ENCODE peak calls at places on chromosomes 4 and X, in ten cellular contexts. B, N, R, Z, G, V, X, D, T and P are unnamed samples. For H3K9me3, the result is how much of the 10 kb centered on the place peaks cover.

GRCh38 chrX:54180403-54180802 is 2.7 kb downstream of the FAM120C start:
- DNase-seq in B (no peak), N (no peak), R (no peak), Z (no peak), G (no peak), V (no peak), X (peak), D (no peak), T (no peak), P (no peak)

GRCh38 chr4:77308843-77309242 is 151.8 kb downstream of the CCNG2 start:
- DNase-seq in B (peak), N (peak), R (no peak), Z (no peak), G (no peak), V (no peak), X (peak), D (no peak), T (no peak), P (no peak)

GRCh38 chr4:5821665-5822358 is 71.1 kb downstream of the CRMP1 start:
- DNase-seq in B (no peak), N (peak), R (no peak), Z (no peak), G (no peak), V (no peak), X (no peak), D (peak), T (no peak), P (no peak)

GRCh38 chr4:3648731-3649130 is 116.5 kb upstream of the LRPAP1 start:
- DNase-seq in B (no peak), N (no peak), R (no peak), Z (no peak), G (no peak), V (no peak), X (no peak), D (no peak), T (no peak), P (no peak)

GRCh38 chrX:17403231-17403691 is 28.3 kb downstream of the NHS start:
- DNase-seq in B (no peak), N (no peak), R (no peak), Z (no peak), G (no peak), V (no peak), X (no peak), D (no peak), T (no peak), P (no peak)

GRCh38 chr4:1960170-1960825 is 48.5 kb downstream of the NELFA start:
- DNase-seq in B (no peak), N (no peak), R (no peak), Z (no peak), G (no peak), V (no peak), X (peak), D (no peak), T (no peak), P (no peak)

GRCh38 chr4:121199742-121200561 is 35.8 kb upstream of the TNIP3 start:
- DNase-seq in B (no peak), N (no peak), R (no peak), Z (no peak), G (no peak), V (no peak), X (no peak), D (no peak), T (no peak), P (no peak)

GRCh38 chr4:150117094-150117493 is 38.8 kb downstream of the DCLK2 start:
- DNase-seq in B (no peak), N (no peak), R (no peak), Z (no peak), G (no peak), V (no peak), X (peak), D (no peak), T (no peak), P (no peak)

GRCh38 chrX:129318375-129318774 is 204.9 kb downstream of the SMARCA1 start:
- DNase-seq in B (peak), N (peak), R (no peak), Z (no peak), G (no peak), V (no peak), X (no peak), D (no peak), T (no peak), P (no peak)

GRCh38 chr4:52780206-52780605 is 29.0 kb upstream of the ERVMER34-1 start:
- DNase-seq in B (no peak), N (no peak), R (no peak), Z (no peak), G (no peak), V (no peak), X (peak), D (no peak), T (no peak), P (no peak)

GRCh38 chr4:142697928-142698327 is 148.2 kb downstream of the INPP4B start:
- DNase-seq in B (no peak), N (no peak), R (no peak), Z (no peak), G (no peak), V (no peak), X (no peak), D (no peak), T (no peak), P (no peak)

GRCh38 chrX:71618303-71618721 is at the start of gene CXCR3:
- DNase-seq in B (peak), N (no peak), R (peak), Z (peak), G (no peak), V (no peak), X (peak), D (no peak), T (no peak), P (peak)

GRCh38 chr4:56259595-56259994 is 127.7 kb downstream of the AASDH start:
- DNase-seq in B (no peak), N (no peak), R (no peak), Z (no peak), G (no peak), V (no peak), X (no peak), D (no peak), T (no peak), P (no peak)

GRCh38 chr4:125693233-125693632 is 378.5 kb downstream of the FAT4 start:
- DNase-seq in B (no peak), N (no peak), R (no peak), Z (no peak), G (no peak), V (no peak), X (no peak), D (no peak), T (no peak), P (no peak)

GRCh38 chr4:62023633-62024032 is 823.5 kb downstream of the ADGRL3 start:
- DNase-seq in B (no peak), N (no peak), R (no peak), Z (no peak), G (no peak), V (no peak), X (no peak), D (no peak), T (no peak), P (no peak)

GRCh38 chr4:184356366-184356765 is 118.0 kb downstream of the IRF2 start:
- DNase-seq in B (no peak), N (no peak), R (no peak), Z (no peak), G (no peak), V (no peak), X (no peak), D (peak), T (no peak), P (no peak)

GRCh38 chrX:65985211-65985610 is 54.7 kb downstream of the VSIG4 start:
- DNase-seq in B (no peak), N (no peak), R (no peak), Z (no peak), G (no peak), V (no peak), X (no peak), D (no peak), T (no peak), P (no peak)

GRCh38 chr4:8842614-8843013 is 29.0 kb downstream of the HMX1 start:
- DNase-seq in B (no peak), N (no peak), R (no peak), Z (no peak), G (no peak), V (no peak), X (no peak), D (no peak), T (no peak), P (no peak)

GRCh38 chr4:40233227-40233626 is 36.4 kb downstream of the RHOH start:
- DNase-seq in B (no peak), N (no peak), R (no peak), Z (peak), G (no peak), V (no peak), X (no peak), D (no peak), T (no peak), P (no peak)

GRCh38 chrX:24355095-24355494 is 5.3 kb upstream of the SUPT20HL1 start:
- DNase-seq in B (no peak), N (no peak), R (no peak), Z (no peak), G (no peak), V (no peak), X (no peak), D (no peak), T (no peak), P (no peak)

GRCh38 chr4:80500593-80500992 is 165.1 kb downstream of the CFAP299 start:
- DNase-seq in B (peak), N (no peak), R (no peak), Z (peak), G (no peak), V (no peak), X (no peak), D (no peak), T (no peak), P (no peak)

GRCh38 chr4:181761130-181761529 is 482.1 kb upstream of the TENM3 start:
- DNase-seq in B (no peak), N (no peak), R (no peak), Z (no peak), G (no peak), V (no peak), X (peak), D (no peak), T (no peak), P (no peak)

GRCh38 chr4:2745981-2746806 is 9.9 kb downstream of the TNIP2 start:
- DNase-seq in B (peak), N (peak), R (peak), Z (peak), G (peak), V (peak), X (peak), D (no peak), T (peak), P (no peak)

GRCh38 chr4:173666-174314 is 49.5 kb downstream of the ZNF718 start:
- DNase-seq in B (no peak), N (no peak), R (no peak), Z (no peak), G (no peak), V (no peak), X (no peak), D (no peak), T (no peak), P (no peak)
- H3K9me3 ChIP-seq in B (under half), N (under half), R (under half), Z (under half), G (half or more), V (half or more), X (under half), D (under half), T (under half), P (half or more)

DNA sequence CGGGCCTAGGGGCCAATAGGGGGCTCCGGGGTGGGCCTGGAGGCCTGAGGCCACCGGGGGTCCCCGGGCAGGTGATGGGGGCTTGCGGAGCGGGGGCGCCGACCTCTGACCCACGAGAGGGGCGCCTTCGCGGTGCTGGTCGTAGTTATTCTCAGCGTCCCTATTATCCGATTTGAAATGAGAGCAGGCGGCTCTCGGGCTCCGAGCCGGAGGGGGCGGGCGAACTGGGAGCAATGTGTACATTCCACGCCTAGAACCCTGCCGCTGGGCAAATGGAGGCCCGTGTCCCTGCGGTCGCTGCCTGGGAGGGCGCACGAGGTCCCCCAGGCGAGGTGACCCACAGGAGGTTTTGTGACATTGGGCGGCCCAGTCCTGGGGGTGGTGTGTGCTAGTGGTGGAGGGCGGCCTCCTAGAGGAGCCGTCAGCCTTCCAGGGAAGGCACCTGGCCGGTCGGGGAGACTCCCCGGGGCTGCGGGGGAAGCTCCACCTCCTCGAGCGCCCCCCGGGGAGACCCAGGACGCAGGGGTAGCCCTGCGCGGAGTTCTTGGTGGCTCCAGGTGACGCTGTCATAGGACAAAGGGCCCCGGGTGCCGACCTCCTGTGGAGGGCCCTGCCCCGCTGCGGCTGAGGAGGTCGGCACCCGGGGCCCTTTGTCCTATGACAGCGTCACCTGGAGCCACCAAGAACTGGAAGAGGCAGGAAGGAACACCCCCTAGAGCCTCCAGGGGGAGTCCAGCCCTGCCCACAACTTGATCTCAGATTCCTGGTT is 102.6 kb upstream of the PRKX start:
- DNase-seq in B (peak), N (peak), R (peak), Z (peak), G (peak), V (peak), X (peak), D (peak), T (peak), P (peak)
- TF ChIP-seq CTCF in B (peak), N (no peak), R (no peak), Z (peak), G (no peak), V (no peak), X (no peak), D (peak), T (no peak), P (no peak)

DNA sequence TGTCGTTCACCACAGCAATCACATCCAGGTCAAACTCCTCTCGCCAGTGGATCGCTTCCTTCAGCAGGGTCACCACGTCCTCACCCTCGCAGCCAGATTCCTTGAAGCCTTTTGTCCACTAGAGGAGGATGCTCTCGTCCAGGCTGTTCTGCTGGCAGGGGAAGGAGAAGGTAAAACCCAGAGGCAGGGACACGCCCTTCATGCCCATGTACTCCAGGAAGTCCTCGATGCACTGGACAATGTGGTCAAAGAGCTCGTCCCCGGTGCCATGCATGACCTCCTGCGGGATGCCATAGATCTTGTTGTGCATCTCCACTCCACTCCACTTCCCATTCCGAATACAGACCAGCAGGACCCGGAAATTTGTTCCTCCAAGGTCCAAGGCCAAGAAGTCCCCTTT is 152.4 kb downstream of the TENT5D start:
- DNase-seq in B (no peak), N (no peak), R (peak), Z (no peak), G (no peak), V (no peak), X (no peak), D (no peak), T (no peak), P (no peak)
- H3K9me3 ChIP-seq in B (under half), N (under half), R (under half), Z (under half), G (under half), V (under half), X (under half), D (under half), T (under half), P (under half)

GRCh38 chr4:110945600-110945999 is 322.7 kb upstream of the PITX2 start:
- DNase-seq in B (no peak), N (no peak), R (peak), Z (no peak), G (no peak), V (no peak), X (no peak), D (no peak), T (peak), P (peak)
- TF ChIP-seq CTCF in B (no peak), N (no peak), R (no peak), Z (no peak), G (no peak), V (no peak), X (no peak), D (no peak), T (no peak), P (no peak)

DNA sequence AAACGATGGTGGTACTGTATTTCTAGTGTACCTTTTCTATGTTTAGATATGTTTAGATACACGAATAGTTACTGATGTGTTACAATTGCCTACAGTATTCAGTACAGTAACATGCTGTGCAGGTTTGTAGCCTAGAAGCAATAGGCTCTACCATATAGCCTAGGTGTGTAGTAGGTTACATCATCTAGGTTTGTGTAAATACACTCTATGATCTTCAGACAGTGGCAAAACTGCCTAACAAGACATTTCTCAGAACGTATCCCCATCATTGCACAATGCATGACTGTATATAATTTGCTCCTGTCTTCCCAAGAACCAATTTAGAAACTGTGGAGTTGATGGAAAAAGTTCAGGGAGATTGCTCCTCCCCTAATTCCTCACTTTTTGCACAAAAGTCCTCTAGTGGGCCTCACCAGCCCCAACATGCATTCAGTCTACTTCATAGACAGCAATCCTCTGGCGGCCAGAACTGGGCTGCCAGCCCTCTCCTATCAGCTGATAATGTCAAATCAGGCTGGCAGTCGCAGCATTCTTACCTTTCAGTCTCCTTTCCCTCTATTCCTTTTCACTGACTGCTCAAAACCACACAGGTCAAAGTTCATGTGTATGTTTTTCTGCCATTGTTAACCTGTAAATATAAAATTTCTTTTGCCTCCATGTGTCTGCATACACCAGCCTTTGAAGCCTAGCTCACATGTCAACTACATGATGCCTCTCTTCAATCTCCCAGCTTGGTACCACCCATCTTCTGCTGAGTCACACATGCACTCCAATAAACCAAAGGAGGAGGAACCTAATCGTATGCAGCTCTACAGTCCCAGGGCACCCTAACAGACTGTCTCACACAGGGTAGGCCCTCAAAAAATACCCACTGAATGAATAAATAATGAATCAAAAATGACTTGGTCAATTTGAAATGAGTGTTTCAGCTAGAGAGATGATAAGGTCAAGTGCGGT is 32.1 kb downstream of the BCLAF3 start:
- DNase-seq in B (no peak), N (peak), R (no peak), Z (no peak), G (no peak), V (no peak), X (no peak), D (no peak), T (no peak), P (no peak)
- H3K9me3 ChIP-seq in B (under half), N (under half), R (under half), Z (under half), G (under half), V (under half), X (under half), D (under half), T (under half), P (under half)

GRCh38 chr4:173513651-173514050 is 16.4 kb downstream of the HAND2 start:
- DNase-seq in B (no peak), N (no peak), R (no peak), Z (no peak), G (no peak), V (no peak), X (no peak), D (no peak), T (no peak), P (no peak)
- TF ChIP-seq CTCF in B (no peak), N (no peak), R (no peak), Z (no peak), G (no peak), V (no peak), X (no peak), D (no peak), T (no peak), P (no peak)